ENCODE peak calls at places on chromosome 19, in five cellular contexts. P is tibial nerve, A is ovary, U is upper lobe of left lung, F is stomach. S is an unnamed sample.

GRCh38 chr19:21824679-21825078 is 11.3 kb downstream of the ZNF43 start:
- DNase-seq in U (no peak), A (no peak), F (no peak), P (no peak), S (no peak)

GRCh38 chr19:45816236-45817009 is 1.3 kb upstream of the RSPH6A start:
- DNase-seq in F (no peak), U (peak), A (no peak), P (no peak), S (no peak)

GRCh38 chr19:48501961-48502719 is 9.5 kb downstream of the LMTK3 start:
- DNase-seq in P (no peak), F (peak), A (no peak), U (peak), S (peak)

GRCh38 chr19:41189425-41190065 is 3.5 kb upstream of the CYP2S1 start:
- DNase-seq in A (no peak), P (no peak), U (no peak), F (no peak), S (no peak)

GRCh38 chr19:40252395-40252794 is 25.9 kb upstream of the CCNP start:
- DNase-seq in P (no peak), F (no peak), A (no peak), U (no peak), S (no peak)

GRCh38 chr19:32287086-32287485 is 58.3 kb upstream of the ZNF507 start:
- DNase-seq in A (no peak), P (no peak), U (no peak), F (no peak), S (no peak)

GRCh38 chr19:2720777-2721569 is at the start of gene DIRAS1:
- DNase-seq in U (peak), A (no peak), P (no peak), F (no peak), S (no peak)

GRCh38 chr19:52734340-52734892 is 428 bp downstream of the ZNF611 start:
- DNase-seq in F (peak), A (peak), U (peak), P (no peak), S (peak)

GRCh38 chr19:46697142-46697960 is 19.6 kb downstream of the PRKD2 start:
- DNase-seq in U (peak), A (peak), F (peak), P (peak), S (peak)

GRCh38 chr19:18317998-18318800 is 4.7 kb downstream of the LSM4 start:
- DNase-seq in A (no peak), F (peak), U (peak), P (no peak), S (peak)

GRCh38 chr19:11658954-11659353 is 61.7 kb downstream of the ZNF627 start:
- DNase-seq in U (no peak), A (no peak), P (no peak), F (no peak), S (peak)

GRCh38 chr19:46489445-46490272 is 6.0 kb downstream of the PNMA8B start:
- DNase-seq in F (peak), U (peak), A (peak), P (peak), S (peak)

GRCh38 chr19:16213076-16213475 is 15.4 kb downstream of the AP1M1 start:
- DNase-seq in A (no peak), F (no peak), P (no peak), U (no peak), S (no peak)

GRCh38 chr19:33396701-33397535 is 23.4 kb downstream of the CEBPG start:
- DNase-seq in F (no peak), U (peak), P (no peak), A (no peak), S (no peak)

GRCh38 chr19:22606954-22607652 is 27.0 kb upstream of the ZNF492 start:
- DNase-seq in F (no peak), U (no peak), A (no peak), P (no peak), S (no peak)

GRCh38 chr19:57171551-57172081 is 4.3 kb upstream of the DUXA start:
- DNase-seq in P (peak), U (peak), A (peak), F (no peak), S (peak)

GRCh38 chr19:30437869-30438268 is 65.7 kb downstream of the ZNF536 start:
- DNase-seq in F (no peak), P (no peak), A (no peak), U (no peak), S (no peak)

GRCh38 chr19:18417250-18418033 is 1.8 kb upstream of the SSBP4 start:
- DNase-seq in U (peak), F (no peak), P (no peak), A (peak), S (peak)

GRCh38 chr19:9054768-9055167 is 32.1 kb upstream of the OR1M1 start:
- DNase-seq in F (no peak), P (no peak), A (no peak), U (no peak), S (no peak)

GRCh38 chr19:30066781-30067759 is 125.0 kb downstream of the URI1 start:
- DNase-seq in F (peak), A (no peak), U (no peak), P (no peak), S (peak)

GRCh38 chr19:41426952-41427646 is at the start of gene B3GNT8:
- DNase-seq in U (peak), F (peak), A (peak), P (peak), S (peak)

GRCh38 chr19:43594081-43594697 is 1.7 kb downstream of the IRGQ start:
- DNase-seq in F (no peak), U (no peak), P (no peak), A (no peak), S (no peak)

GRCh38 chr19:44072543-44073401 is 813 bp downstream of the ZNF284 start:
- DNase-seq in A (no peak), U (no peak), F (no peak), P (no peak), S (no peak)

GRCh38 chr19:44943801-44944249 is 1.8 kb downstream of the APOC4 start:
- DNase-seq in A (no peak), P (peak), U (peak), F (peak), S (peak)

GRCh38 chr19:17530586-17530985 is 19.1 kb downstream of the PGLS start:
- DNase-seq in U (no peak), A (no peak), F (no peak), P (no peak), S (no peak)

GRCh38 chr19:1601613-1602064 is 3.6 kb downstream of the UQCR11 start:
- DNase-seq in F (no peak), U (no peak), A (no peak), P (no peak), S (no peak)
- TF ChIP-seq EP300 in F (no peak), U (no peak), A (no peak), P (no peak), S (no peak)

GRCh38 chr19:55076321-55076720 is 652 bp downstream of the EPS8L1 start:
- DNase-seq in A (no peak), U (no peak), F (no peak), P (no peak), S (no peak)

GRCh38 chr19:55078996-55079395 is 3.3 kb downstream of the EPS8L1 start:
- DNase-seq in F (no peak), U (no peak), A (no peak), P (no peak), S (no peak)

GRCh38 chr19:55071913-55072312 is 3.8 kb upstream of the EPS8L1 start:
- DNase-seq in P (no peak), F (no peak), A (no peak), U (no peak), S (no peak)

GRCh38 chr19:55077106-55077505 is 1.4 kb downstream of the EPS8L1 start:
- DNase-seq in A (no peak), P (no peak), F (no peak), U (no peak), S (no peak)

GRCh38 chr19:55075366-55075998 is at the start of gene EPS8L1:
- DNase-seq in P (no peak), A (no peak), U (peak), F (peak), S (peak)
- TF ChIP-seq EP300 in P (no peak), A (no peak), U (no peak), F (no peak), S (no peak)

GRCh38 chr19:37903096-37903495 is 3.3 kb downstream of the WDR87 start:
- DNase-seq in P (no peak), F (no peak), U (no peak), A (no peak), S (no peak)

GRCh38 chr19:37907735-37908066 is 693 bp downstream of the SIPA1L3 start:
- DNase-seq in P (no peak), F (no peak), A (no peak), U (no peak), S (no peak)

GRCh38 chr19:37906868-37907734 is at the start of gene SIPA1L3:
- DNase-seq in P (peak), F (peak), A (peak), U (peak), S (peak)

GRCh38 chr19:37909661-37910199 is 2.7 kb downstream of the SIPA1L3 start:
- DNase-seq in F (no peak), U (no peak), A (no peak), P (no peak), S (no peak)

DNA sequence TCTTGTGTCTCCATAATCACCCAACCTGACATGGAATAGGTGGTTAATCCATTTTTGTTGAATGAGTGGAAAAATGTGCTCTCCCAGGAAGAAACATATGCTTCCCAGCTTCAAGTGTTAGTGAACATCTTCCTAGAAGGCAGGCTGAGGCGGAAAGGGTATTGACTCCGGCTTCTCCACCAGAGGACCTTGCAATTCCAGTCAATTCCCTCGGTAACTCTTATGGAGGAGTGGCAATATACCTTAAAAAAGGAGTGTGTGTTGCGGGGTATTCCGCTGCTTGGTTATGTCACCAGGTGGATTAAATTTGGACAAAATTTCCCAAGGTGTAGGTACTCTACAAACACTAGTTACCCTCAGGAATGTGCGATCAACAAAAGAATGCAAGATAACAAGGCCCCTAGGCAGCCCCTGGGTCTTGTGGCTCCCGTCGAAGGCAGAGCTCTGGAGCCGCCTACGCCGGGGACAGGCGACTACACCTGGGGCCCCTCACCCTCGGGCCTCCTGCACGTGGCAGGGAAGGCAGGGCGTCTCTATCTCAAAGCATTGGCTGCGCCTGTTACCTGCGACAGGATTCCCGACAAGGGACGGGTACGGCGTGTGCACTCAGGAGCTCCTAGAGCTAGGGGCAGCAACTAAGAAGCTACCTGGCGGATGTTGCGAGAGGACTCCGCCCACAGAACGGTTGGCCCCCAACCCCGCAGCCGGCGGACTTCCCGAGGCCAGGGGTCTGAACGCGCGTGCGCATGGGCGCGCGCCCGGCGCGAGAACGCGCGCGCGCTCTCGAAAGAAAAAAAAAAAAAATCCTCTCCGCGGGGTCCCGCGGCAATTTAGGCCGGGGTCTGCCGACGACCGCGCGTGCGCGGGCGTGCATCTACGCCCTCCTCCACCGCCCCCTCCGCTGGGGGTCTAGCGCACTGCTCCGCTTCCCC is at the start of gene WDR87:
- DNase-seq in P (no peak), F (peak), A (no peak), U (peak), S (peak)
- TF ChIP-seq EP300 in P (no peak), F (no peak), A (no peak), U (no peak), S (no peak)

DNA sequence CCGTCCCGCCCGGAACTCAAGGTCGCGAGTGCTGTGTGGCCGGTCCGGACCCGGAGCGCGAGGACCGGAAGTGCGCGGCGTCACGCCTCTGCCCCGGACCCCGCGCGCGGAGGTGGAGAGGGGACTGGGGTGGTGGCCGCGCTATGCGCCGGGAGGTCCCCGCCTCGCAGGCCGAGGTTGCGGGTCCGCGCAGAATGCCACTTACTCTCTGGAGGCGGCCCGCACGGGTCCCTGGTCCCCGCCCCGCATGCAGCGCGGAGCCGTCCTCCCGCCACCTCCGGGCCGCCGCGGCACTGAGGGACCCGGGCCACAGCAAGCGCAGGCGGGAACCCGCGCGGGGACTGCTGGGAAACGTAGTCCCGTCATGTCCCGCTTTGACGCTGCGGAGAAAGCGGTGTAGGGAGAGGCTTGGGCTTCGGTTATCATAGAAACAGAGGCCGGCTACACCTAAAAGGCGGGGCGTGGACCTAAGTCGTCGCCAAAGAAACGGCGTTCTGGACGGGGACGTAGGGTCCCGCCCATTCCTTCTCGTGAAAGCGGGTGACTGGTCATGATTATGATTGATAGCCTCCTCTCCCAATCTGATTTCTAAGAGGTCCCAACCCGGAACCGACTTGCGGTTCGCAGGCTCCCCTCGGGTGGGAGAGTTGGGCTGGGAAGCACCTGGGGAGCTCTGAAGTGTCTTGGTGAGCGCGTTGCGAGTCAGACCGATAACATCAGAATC is at the start of gene ZNF837:
- DNase-seq in F (peak), A (peak), P (peak), U (peak), S (peak)
- TF ChIP-seq EP300 in F (no peak), A (peak), P (peak), U (no peak), S (no peak)

DNA sequence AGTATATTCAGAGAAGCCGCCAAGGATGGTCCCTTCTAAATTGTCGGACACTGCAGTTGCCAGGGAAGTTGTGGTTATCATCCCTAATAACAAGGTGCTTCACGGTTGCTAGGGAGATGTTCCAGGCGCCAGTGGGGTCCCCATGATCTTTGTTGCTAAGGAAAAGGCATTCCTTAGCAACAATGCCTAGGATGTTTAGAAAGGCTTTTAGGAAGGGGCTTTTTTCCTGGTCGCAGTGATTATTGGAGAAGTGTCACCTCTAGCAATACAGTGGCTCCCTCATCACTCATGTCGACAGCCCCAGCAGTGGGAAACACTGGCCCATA is 6.3 kb upstream of the TMC4 start:
- DNase-seq in A (no peak), P (no peak), F (no peak), U (no peak), S (no peak)
- TF ChIP-seq EP300 in A (no peak), P (no peak), F (no peak), U (no peak), S (no peak)

GRCh38 chr19:14979498-14980255 is at the start of gene SLC1A6:
- DNase-seq in F (no peak), P (no peak), A (no peak), U (peak), S (no peak)
- TF ChIP-seq EP300 in F (no peak), P (no peak), A (no peak), U (no peak), S (no peak)

GRCh38 chr19:917323-918151 is at the start of gene KISS1R:
- DNase-seq in P (no peak), U (peak), A (no peak), F (peak), S (no peak)
- TF ChIP-seq EP300 in P (no peak), U (no peak), A (no peak), F (no peak), S (no peak)

GRCh38 chr19:5519076-5519475 is 48.7 kb downstream of the TINCR start:
- DNase-seq in A (no peak), P (no peak), F (no peak), U (no peak), S (no peak)

GRCh38 chr19:5514001-5514400 is 53.8 kb downstream of the TINCR start:
- DNase-seq in P (no peak), A (no peak), U (no peak), F (no peak), S (no peak)

GRCh38 chr19:5520501-5520900 is 47.3 kb downstream of the TINCR start:
- DNase-seq in U (no peak), A (no peak), P (no peak), F (no peak), S (no peak)

DNA sequence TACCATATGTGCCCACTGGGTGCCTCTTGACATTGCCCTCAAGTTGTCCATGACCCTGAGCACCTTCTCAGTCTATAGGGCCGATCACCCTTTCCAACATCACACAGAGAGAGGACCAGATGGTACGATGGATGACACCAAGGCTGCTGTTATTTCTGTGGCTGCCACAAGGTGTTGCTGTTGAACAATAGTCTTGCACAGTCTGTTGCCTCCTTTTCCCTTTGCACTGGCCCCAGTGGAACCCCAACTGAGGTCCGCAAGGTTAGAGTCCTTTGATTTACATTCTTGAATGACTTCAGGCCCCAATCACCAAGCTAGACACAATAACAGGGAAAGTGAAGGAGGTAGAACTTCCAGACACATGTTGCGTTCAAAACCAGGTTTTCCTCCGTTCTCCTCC is 52.0 kb downstream of the TINCR start:
- DNase-seq in A (no peak), P (no peak), U (no peak), F (no peak), S (no peak)
- TF ChIP-seq EP300 in A (no peak), P (no peak), U (no peak), F (no peak), S (no peak)

DNA sequence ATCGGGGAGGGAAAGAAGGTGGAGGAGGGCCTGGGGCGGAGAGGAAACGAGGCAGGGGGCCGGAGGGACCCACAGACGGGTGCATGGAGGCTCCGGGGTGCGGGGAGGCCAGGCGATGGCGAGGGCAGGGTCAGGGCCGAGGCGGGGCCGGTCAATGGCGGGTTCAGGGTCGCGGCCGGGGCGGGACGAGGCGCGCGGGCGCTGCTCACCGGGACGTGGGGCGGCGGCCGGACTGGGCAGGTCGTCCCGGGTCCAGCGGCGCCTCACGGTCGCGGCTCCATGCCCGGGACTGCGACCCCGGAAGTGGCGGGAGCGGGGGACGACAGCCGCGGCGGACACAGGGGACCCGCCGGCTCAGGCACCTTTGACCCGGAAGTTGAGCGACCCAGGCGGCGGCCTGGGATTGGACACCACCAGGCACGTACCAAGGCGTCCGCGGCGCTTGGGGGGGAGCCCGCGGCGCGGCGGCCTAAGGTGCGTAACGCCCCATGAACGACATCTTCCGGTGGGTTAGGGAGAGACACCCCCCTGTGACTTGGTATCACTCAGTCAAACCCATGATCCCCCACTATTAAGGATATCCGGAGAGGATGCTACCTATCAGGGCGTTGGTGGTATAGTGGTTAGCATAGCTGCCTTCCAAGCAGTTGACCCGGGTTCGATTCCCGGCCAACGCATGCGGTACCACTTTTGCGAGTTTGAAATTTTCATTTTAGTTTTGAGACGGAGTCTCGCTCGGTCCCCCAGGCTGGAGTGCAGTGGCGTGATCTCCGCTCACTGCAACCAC is at the start of gene DPP9:
- DNase-seq in U (peak), A (peak), P (peak), F (peak), S (peak)
- TF ChIP-seq EP300 in U (no peak), A (peak), P (peak), F (no peak), S (no peak)

S was measured in transverse colon.